ENCODE peak calls at places on chromosomes 13 and 19, in eight cellular contexts. D is neural progenitor cell, Z is GM23338, Y is SK-N-SH, N is PC-3, F is hepatocyte, P is HCT116, J is OCI-LY7. K is an unnamed sample.
A peak's percentile ranks its signal among the peaks of the same experiment; 100 is the strongest.

GRCh38 chr19:13953021-13953531 is 767 bp downstream of the DCAF15 start:
- DNase-seq in P (no peak), Y (no peak), F (peak; percentile 59), N (peak; percentile 46), J (peak; percentile 23), Z (peak; percentile 46), D (peak; percentile 63), K (no peak)

GRCh38 chr13:31000889-31001288 is 68.4 kb downstream of the TEX26 start:
- DNase-seq in Y (no peak), F (no peak), P (no peak), Z (no peak), D (no peak), N (no peak), J (no peak), K (no peak)

GRCh38 chr19:2625434-2625833 is 77.1 kb downstream of the GNG7 start:
- DNase-seq in J (no peak), Y (no peak), Z (no peak), D (no peak), N (no peak), F (no peak), P (no peak), K (no peak)

GRCh38 chr13:101916758-101917474 is 464.4 kb downstream of the ITGBL1 start:
- DNase-seq in N (no peak), Z (peak; percentile 13), Y (peak; percentile 72), D (peak; percentile 40), J (no peak), P (no peak), F (no peak), K (no peak)

GRCh38 chr19:46713781-46714522 is 3.0 kb downstream of the PRKD2 start:
- DNase-seq in Y (peak; percentile 96), N (peak; percentile 78), Z (peak; percentile 91), J (peak; percentile 75), P (peak; percentile 70), D (peak; percentile 72), F (peak; percentile 92), K (peak; percentile 83)

GRCh38 chr13:80009760-80010159 is 331.2 kb downstream of the SPRY2 start:
- DNase-seq in Y (no peak), N (no peak), F (no peak), J (no peak), D (no peak), P (no peak), Z (no peak), K (no peak)

GRCh38 chr19:2032296-2032941 is 16.9 kb upstream of the BTBD2 start:
- DNase-seq in Y (peak; percentile 91), J (no peak), Z (no peak), D (peak; percentile 31), F (peak; percentile 78), N (peak; percentile 89), P (peak; percentile 84), K (peak; percentile 85)

GRCh38 chr19:57088125-57088524 is 31.7 kb upstream of the USP29 start:
- DNase-seq in D (no peak), Y (no peak), N (no peak), J (no peak), Z (no peak), P (no peak), F (no peak), K (no peak)

GRCh38 chr13:26497991-26498423 is 59.5 kb upstream of the WASF3 start:
- DNase-seq in D (no peak), Z (no peak), P (no peak), N (peak; percentile 3), J (no peak), Y (no peak), F (no peak), K (no peak)

DNA sequence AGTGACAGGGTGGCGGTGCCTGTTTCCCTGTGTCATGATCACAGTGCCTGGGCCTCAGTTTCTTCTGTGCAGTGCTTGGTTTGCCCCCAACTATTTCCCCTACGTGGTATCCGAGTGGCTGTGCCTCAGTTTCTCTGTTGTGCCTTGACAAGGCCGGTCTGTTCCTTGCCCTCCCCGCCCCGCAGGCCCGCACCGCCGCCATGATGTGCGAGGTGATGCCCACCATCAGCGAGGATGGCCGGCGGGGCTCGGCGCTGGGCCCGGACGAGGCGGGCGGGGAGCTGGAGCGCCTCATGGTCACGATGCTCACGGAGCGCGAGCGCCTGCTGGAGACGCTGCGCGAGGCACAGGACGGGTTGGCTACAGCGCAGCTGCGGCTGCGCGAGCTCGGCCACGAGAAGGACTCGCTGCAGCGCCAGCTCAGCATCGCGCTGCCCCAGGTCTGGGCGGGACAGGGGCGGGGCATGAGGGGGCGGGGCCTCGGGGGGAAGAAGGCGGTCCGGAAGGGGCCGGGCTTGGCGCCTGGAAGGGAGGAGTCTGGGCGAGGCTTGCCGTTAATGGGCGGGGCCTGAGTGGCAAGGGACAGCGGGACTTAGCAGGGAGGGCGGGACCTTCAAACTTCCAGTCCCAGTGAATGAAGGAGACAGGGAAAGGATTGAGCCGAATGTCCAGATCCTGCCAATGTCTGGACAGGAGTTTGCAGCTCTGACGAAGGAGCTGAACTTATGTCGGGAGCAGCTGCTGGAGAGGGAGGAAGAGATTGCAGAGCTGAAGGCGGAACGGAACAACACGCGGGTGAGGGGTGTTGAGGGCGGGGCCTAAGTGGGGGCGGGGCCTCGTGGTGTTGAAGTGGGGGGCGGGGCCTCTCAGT is 8.6 kb downstream of the PPFIA3 start:
- DNase-seq in D (peak; percentile 97), F (peak; percentile 98), Z (peak; percentile 99), J (peak; percentile 96), P (peak; percentile 95), Y (peak; percentile 99), N (peak; percentile 90), K (peak; percentile 97)
- TF ChIP-seq CTCF in D (peak; percentile 25), F (no peak), Z (no peak), J (no peak), P (no peak), Y (peak; percentile 13), N (no peak), K (peak; percentile 22)

GRCh38 chr19:8577247-8577646 is at the start of gene MYO1F:
- DNase-seq in F (no peak), D (no peak), J (peak; percentile 29), P (no peak), Z (no peak), Y (no peak), N (no peak), K (no peak)

GRCh38 chr19:8578642-8579265 is 1.5 kb upstream of the MYO1F start:
- DNase-seq in P (peak; percentile 47), F (peak; percentile 87), D (peak; percentile 85), N (peak; percentile 86), J (peak; percentile 75), Z (peak; percentile 94), Y (peak; percentile 85), K (peak; percentile 62)

GRCh38 chr19:8577741-8578140 is 499 bp upstream of the MYO1F start:
- DNase-seq in D (no peak), Z (no peak), N (no peak), P (no peak), F (no peak), Y (no peak), J (no peak), K (no peak)

GRCh38 chr19:8576273-8576993 is 809 bp downstream of the MYO1F start:
- DNase-seq in Z (no peak), D (no peak), J (no peak), P (no peak), N (peak; percentile 21), F (no peak), Y (no peak), K (no peak)

GRCh38 chr19:8580710-8581281 is 3.6 kb upstream of the MYO1F start:
- DNase-seq in N (peak; percentile 83), Z (peak; percentile 91), J (peak; percentile 84), D (peak; percentile 91), P (peak; percentile 56), F (peak; percentile 89), Y (peak; percentile 90), K (peak; percentile 75)
- H3K27ac ChIP-seq in N (no peak overlapping the region), Z (no peak overlapping the region), J (no peak overlapping the region), D (no peak overlapping the region), P (no peak overlapping the region), F (no peak overlapping the region), Y (no peak overlapping the region), K (no peak overlapping the region)

GRCh38 chr19:19528721-19529490 is at the start of gene YJEFN3:
- DNase-seq in J (no peak), Z (peak; percentile 86), P (no peak), F (no peak), Y (peak; percentile 98), D (peak; percentile 61), N (no peak), K (no peak)

GRCh38 chr19:19531951-19532805 is 3.5 kb downstream of the YJEFN3 start:
- DNase-seq in Y (peak; percentile 86), D (peak; percentile 88), N (peak; percentile 81), Z (peak; percentile 94), P (no peak), F (peak; percentile 88), J (peak; percentile 76), K (peak; percentile 66)

GRCh38 chr19:19529783-19530422 is 1.2 kb downstream of the YJEFN3 start:
- DNase-seq in Y (no peak), P (no peak), Z (peak; percentile 1), J (no peak), F (no peak), D (no peak), N (no peak), K (no peak)

GRCh38 chr19:19530423-19530804 is 1.7 kb downstream of the YJEFN3 start:
- DNase-seq in Z (peak; percentile 71), Y (no peak), N (no peak), J (no peak), F (no peak), D (no peak), P (no peak), K (no peak)

GRCh38 chr19:19530889-19531288 is 2.2 kb downstream of the YJEFN3 start:
- DNase-seq in Z (no peak), D (no peak), J (no peak), N (no peak), F (no peak), P (no peak), Y (no peak), K (no peak)
- TF ChIP-seq EZH2phosphoT487 in Z (no peak), D (no peak), J (no peak), N (no peak), F (no peak), P (no peak), Y (no peak), K (no peak)

GRCh38 chr13:82740442-82740841 is 1141.8 kb downstream of the SLITRK1 start:
- DNase-seq in Z (no peak), F (no peak), P (no peak), Y (no peak), D (no peak), N (no peak), J (no peak), K (no peak)

GRCh38 chr13:82739881-82740280 is 1142.4 kb downstream of the SLITRK1 start:
- DNase-seq in Z (no peak), D (no peak), J (no peak), P (no peak), N (peak; percentile 28), Y (no peak), F (no peak), K (no peak)
- TF ChIP-seq CTCF in Z (peak; percentile 53), D (peak; percentile 22), J (no peak), P (no peak), N (peak; percentile 54), Y (no peak), F (no peak), K (peak; percentile 20)

K was measured in MM.1S.